ENCODE peak calls at places on chromosomes 2 and 18, in nine cellular contexts. H, S, T, B, V, M, E, A and K are unnamed samples.

GRCh38 chr18:54150226-54150625 is 74.2 kb downstream of the MBD2 start:
- DNase-seq in H (no peak), A (no peak), S (no peak), T (no peak), M (no peak), B (no peak), E (no peak), V (peak; percentile 42), K (no peak)

GRCh38 chr2:240355001-240355891 is 80.2 kb upstream of the GPC1 start:
- DNase-seq in B (peak; percentile 63), H (no peak), T (no peak), M (peak; percentile 36), V (peak; percentile 71), A (peak; percentile 45), S (no peak), E (no peak), K (no peak)

GRCh38 chr2:88258208-88258607 is 88.1 kb downstream of the THNSL2 start:
- DNase-seq in E (no peak), V (peak; percentile 87), H (peak; percentile 76), S (no peak), B (no peak), T (no peak), A (no peak), M (no peak), K (no peak)

GRCh38 chr2:675982-676646 is 1.1 kb downstream of the TMEM18 start:
- DNase-seq in B (peak; percentile 89), H (peak; percentile 93), E (peak; percentile 63), A (peak; percentile 87), V (peak; percentile 88), T (no peak), S (no peak), M (peak; percentile 86), K (no peak)

GRCh38 chr2:166344286-166345113 is 31.2 kb downstream of the SCN9A start:
- DNase-seq in H (no peak), B (peak; percentile 66), V (peak; percentile 11), A (peak; percentile 88), T (no peak), E (no peak), M (peak; percentile 57), S (no peak), K (no peak)

GRCh38 chr2:165773684-165774083 is 20.4 kb downstream of the GALNT3 start:
- DNase-seq in H (no peak), A (no peak), V (no peak), S (no peak), T (no peak), M (no peak), B (no peak), E (no peak), K (no peak)

GRCh38 chr2:127193948-127194267 is 26.2 kb downstream of the CYP27C1 start:
- DNase-seq in E (no peak), S (no peak), T (no peak), A (peak; percentile 73), M (peak; percentile 56), B (peak; percentile 90), H (no peak), V (no peak), K (no peak)

GRCh38 chr2:14501061-14501460 is 131.5 kb upstream of the LRATD1 start:
- DNase-seq in M (no peak), H (no peak), E (no peak), B (no peak), S (no peak), A (no peak), T (no peak), V (no peak), K (no peak)

GRCh38 chr2:30437809-30438548 is 9.1 kb upstream of the LCLAT1 start:
- DNase-seq in E (no peak), B (no peak), V (no peak), S (no peak), A (no peak), H (no peak), M (no peak), T (no peak), K (no peak)

GRCh38 chr18:26656944-26657536 is 108.7 kb upstream of the KCTD1 start:
- DNase-seq in B (peak; percentile 55), V (peak; percentile 73), E (peak; percentile 79), A (peak; percentile 41), T (peak; percentile 88), H (peak; percentile 91), M (peak; percentile 71), S (no peak), K (peak; percentile 84)

GRCh38 chr2:201436141-201436540 is 15.1 kb downstream of the TRAK2 start:
- DNase-seq in E (no peak), S (no peak), B (no peak), M (no peak), V (no peak), A (peak; percentile 19), H (no peak), T (no peak), K (no peak)

GRCh38 chr2:169734172-169734847 is 678 bp downstream of the KLHL23 start:
- DNase-seq in S (no peak), A (no peak), B (no peak), E (peak; percentile 67), T (no peak), M (peak; percentile 22), V (peak; percentile 14), H (no peak), K (peak; percentile 78)

DNA sequence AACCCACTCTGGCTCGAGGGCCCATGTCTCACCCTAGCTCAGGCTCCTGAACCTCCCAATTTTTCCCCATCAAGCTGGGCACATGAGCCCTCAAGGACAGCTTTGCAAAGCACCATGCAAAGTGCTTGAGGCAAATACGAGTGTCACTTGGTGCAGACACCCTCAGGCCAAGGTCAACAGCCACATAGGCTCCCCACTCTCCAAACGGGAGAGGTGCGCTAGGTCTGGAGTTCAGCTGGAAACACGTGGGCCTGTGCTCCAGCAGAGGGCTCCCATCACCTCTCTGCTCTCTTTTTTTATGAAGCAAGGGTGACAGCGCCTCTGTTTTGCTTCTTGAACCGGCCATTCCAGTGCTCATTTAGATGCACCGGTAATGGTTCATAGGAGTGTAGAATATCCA is 11.9 kb upstream of the ARHGAP25 start:
- DNase-seq in B (no peak), H (no peak), S (peak; percentile 6), T (no peak), E (no peak), M (no peak), A (no peak), V (no peak), K (no peak)
- TF ChIP-seq CTCF in B (no peak), H (no peak), S (peak; percentile 36), T (no peak), E (peak; percentile 8), M (no peak), A (no peak), V (no peak), K (no peak)

GRCh38 chr2:186459009-186459408 is 27.1 kb upstream of the ZC3H15 start:
- DNase-seq in S (peak; percentile 15), M (peak; percentile 10), V (peak; percentile 28), B (peak; percentile 44), A (peak; percentile 7), T (no peak), E (no peak), H (no peak), K (no peak)
- TF ChIP-seq CTCF in S (peak; percentile 50), M (peak; percentile 31), V (peak; percentile 42), B (peak; percentile 20), A (peak; percentile 41), T (no peak), E (no peak), H (no peak), K (peak; percentile 61)

GRCh38 chr2:10342245-10342951 is 39.7 kb downstream of the HPCAL1 start:
- DNase-seq in T (no peak), S (no peak), B (no peak), V (no peak), E (no peak), H (no peak), M (no peak), A (no peak), K (peak; percentile 60)
- TF ChIP-seq CTCF in T (no peak), S (no peak), B (no peak), V (no peak), E (no peak), H (no peak), M (no peak), A (no peak), K (no peak)

GRCh38 chr2:128593518-128594272 is 275.0 kb upstream of the HS6ST1 start:
- DNase-seq in E (peak; percentile 45), M (peak; percentile 8), B (peak; percentile 12), S (no peak), H (peak; percentile 72), A (peak; percentile 44), V (no peak), T (no peak), K (no peak)

GRCh38 chr2:128595763-128596452 is 277.2 kb upstream of the HS6ST1 start:
- DNase-seq in T (no peak), H (peak; percentile 78), V (no peak), A (no peak), M (no peak), E (no peak), B (no peak), S (no peak), K (no peak)

GRCh38 chr2:128591841-128592822 is 273.5 kb upstream of the HS6ST1 start:
- DNase-seq in V (no peak), M (no peak), E (no peak), B (no peak), S (no peak), T (no peak), H (peak; percentile 68), A (no peak), K (no peak)

GRCh38 chr2:128594953-128595677 is 276.4 kb upstream of the HS6ST1 start:
- DNase-seq in T (no peak), B (no peak), H (peak; percentile 46), S (no peak), M (no peak), V (no peak), E (no peak), A (no peak), K (no peak)

DNA sequence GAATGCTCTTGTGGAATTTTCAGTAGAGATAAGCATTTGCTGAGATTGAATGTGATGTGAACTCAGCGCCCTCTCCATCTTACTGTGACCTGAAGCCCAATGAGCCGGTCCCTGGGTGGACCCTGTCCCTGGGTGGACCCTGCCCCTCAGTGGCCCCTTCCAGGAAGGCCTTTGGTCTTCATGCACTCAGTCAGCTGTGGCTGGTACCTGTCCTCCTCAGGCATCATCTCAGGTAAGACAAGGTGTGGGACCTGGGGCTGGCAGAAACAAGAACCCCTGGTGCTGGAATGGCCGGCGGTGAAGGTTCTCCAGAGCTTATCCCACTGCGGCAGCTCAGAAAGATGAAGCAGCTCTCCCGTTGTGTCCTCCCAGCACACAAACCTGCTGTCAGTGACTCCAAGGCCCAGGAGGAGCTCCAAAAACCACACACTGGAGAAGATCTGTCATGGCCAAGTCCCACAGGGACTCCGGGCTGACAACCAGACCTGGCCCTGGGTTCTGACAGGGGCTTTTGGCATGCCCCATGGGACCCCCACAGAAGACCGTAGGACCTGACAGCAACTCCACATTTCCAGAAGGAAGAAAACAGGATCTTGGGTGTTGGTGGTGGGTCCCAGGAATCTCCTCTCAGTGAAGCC is 275.7 kb upstream of the HS6ST1 start:
- DNase-seq in E (no peak), S (no peak), A (no peak), B (no peak), T (no peak), V (no peak), M (no peak), H (peak; percentile 62), K (no peak)
- TF ChIP-seq CTCF in E (no peak), S (no peak), A (no peak), B (no peak), T (no peak), V (no peak), M (no peak), H (no peak), K (no peak)

GRCh38 chr18:11398625-11399024 is 210.8 kb upstream of the SLC35G4 start:
- DNase-seq in M (no peak), T (no peak), H (no peak), V (no peak), E (no peak), B (no peak), S (peak; percentile 4), A (no peak), K (no peak)
- TF ChIP-seq CTCF in M (peak; percentile 20), T (no peak), H (no peak), V (peak; percentile 9), E (peak; percentile 24), B (peak; percentile 5), S (peak; percentile 56), A (peak; percentile 11), K (peak; percentile 58)